ENCODE peak calls at places on chromosomes 7 and 10, in six cellular contexts. A is testis, C is transverse colon, Y is A549, L is prostate gland, W is IMR-90. V is an unnamed sample. For H3K4me1, the result is how much of the 10 kb centered on the place peaks cover.

GRCh38 chr7:157627033-157627432 is 290.2 kb downstream of the DNAJB6 start:
- DNase-seq in C (no peak), W (no peak), L (no peak), A (no peak), Y (no peak), V (no peak)

GRCh38 chr7:137130751-137131158 is 212.8 kb downstream of the PTN start:
- DNase-seq in W (peak), Y (no peak), C (no peak), L (no peak), A (no peak), V (no peak)

GRCh38 chr7:38232475-38233366 is 40.7 kb downstream of the TARP start:
- DNase-seq in L (no peak), W (peak), Y (no peak), C (peak), A (no peak), V (peak)

GRCh38 chr10:88851706-88852105 is at the start of gene ANKRD22:
- DNase-seq in C (peak), A (no peak), L (peak), Y (peak), W (peak), V (no peak)

GRCh38 chr7:157662110-157662791 is 325.4 kb downstream of the DNAJB6 start:
- DNase-seq in W (no peak), C (no peak), L (peak), Y (no peak), A (no peak), V (no peak)

GRCh38 chr10:75956624-75957023 is 525.2 kb downstream of the LRMDA start:
- DNase-seq in C (no peak), Y (peak), L (no peak), A (no peak), W (peak), V (no peak)

GRCh38 chr7:115906690-115907089 is 123.9 kb downstream of the TFEC start:
- DNase-seq in C (no peak), W (no peak), A (no peak), Y (no peak), L (no peak), V (no peak)

GRCh38 chr10:5466451-5466996 is 32.8 kb downstream of the CALML5 start:
- DNase-seq in A (peak), Y (no peak), W (peak), L (peak), C (peak), V (peak)

GRCh38 chr7:79988642-79989041 is 146.0 kb upstream of the GNAI1 start:
- DNase-seq in A (no peak), L (no peak), Y (no peak), W (peak), C (no peak), V (no peak)

GRCh38 chr10:35416628-35417625 is 80.6 kb downstream of the CCNY start:
- DNase-seq in A (no peak), W (peak), Y (no peak), L (no peak), C (no peak), V (no peak)

GRCh38 chr7:141012696-141013344 is 1.9 kb downstream of the MRPS33 start:
- DNase-seq in A (no peak), W (peak), L (no peak), C (no peak), Y (no peak), V (no peak)

GRCh38 chr10:42979730-42980467 is 97.0 kb upstream of the RET start:
- DNase-seq in L (no peak), Y (no peak), A (no peak), W (no peak), C (no peak), V (no peak)

GRCh38 chr7:21497072-21497471 is 45.8 kb upstream of the DNAH11 start:
- DNase-seq in Y (no peak), W (peak), C (no peak), A (no peak), L (no peak), V (peak)

GRCh38 chr10:68625316-68625921 is 65.3 kb downstream of the TET1 start:
- DNase-seq in W (no peak), L (no peak), Y (no peak), A (no peak), C (no peak), V (no peak)

GRCh38 chr10:129765664-129766550 is 198.2 kb downstream of the EBF3 start:
- DNase-seq in L (no peak), C (peak), A (peak), W (no peak), Y (no peak), V (no peak)

GRCh38 chr10:86598151-86598550 is 56.2 kb upstream of the OPN4 start:
- DNase-seq in Y (no peak), W (peak), L (no peak), C (no peak), A (no peak), V (no peak)

GRCh38 chr10:43315535-43316245 is 48.8 kb upstream of the RASGEF1A start:
- DNase-seq in L (no peak), C (peak), Y (no peak), A (no peak), W (no peak), V (no peak)

GRCh38 chr10:127576751-127577161 is 27.6 kb downstream of the NPS start:
- DNase-seq in W (no peak), Y (no peak), A (peak), C (no peak), L (no peak), V (no peak)

GRCh38 chr10:80057171-80057570 is 21.3 kb upstream of the TMEM254 start:
- DNase-seq in Y (no peak), L (no peak), C (peak), A (no peak), W (no peak), V (no peak)

GRCh38 chr7:18177815-18178660 is 150.4 kb upstream of the PRPS1L1 start:
- DNase-seq in L (no peak), W (no peak), A (no peak), C (no peak), Y (peak), V (no peak)

GRCh38 chr10:88499569-88500470 is 83.3 kb downstream of the RNLS start:
- DNase-seq in Y (no peak), L (no peak), C (no peak), A (no peak), W (peak), V (no peak)

GRCh38 chr7:151808296-151809155 is 68.4 kb downstream of the PRKAG2 start:
- DNase-seq in W (no peak), Y (peak), L (no peak), C (no peak), A (no peak), V (no peak)

GRCh38 chr10:59606551-59606961 is 103.1 kb downstream of the SLC16A9 start:
- DNase-seq in C (no peak), L (no peak), A (no peak), W (peak), Y (no peak), V (no peak)

GRCh38 chr10:73940634-73941221 is 29.8 kb downstream of the PLAU start:
- DNase-seq in C (peak), A (peak), W (peak), L (peak), Y (peak), V (peak)

GRCh38 chr7:71770269-71770907 is 638.4 kb downstream of the GALNT17 start:
- DNase-seq in C (no peak), W (no peak), Y (no peak), L (no peak), A (no peak), V (peak)

GRCh38 chr10:119728172-119728800 is 2.4 kb downstream of the INPP5F start:
- DNase-seq in C (no peak), L (no peak), W (no peak), A (no peak), Y (no peak), V (no peak)
- TF ChIP-seq POLR2A in C (no peak), L (no peak), W (no peak), A (no peak), Y (no peak), V (no peak)

GRCh38 chr10:123147635-123148413 is at the start of gene HMX2:
- DNase-seq in W (no peak), C (no peak), Y (no peak), L (no peak), A (no peak), V (no peak)

GRCh38 chr10:123149568-123150228 is 1.8 kb downstream of the HMX2 start:
- DNase-seq in Y (no peak), A (peak), C (no peak), L (no peak), W (peak), V (peak)

GRCh38 chr10:123149162-123149567 is 1.2 kb downstream of the HMX2 start:
- DNase-seq in A (no peak), L (no peak), W (no peak), C (no peak), Y (no peak), V (no peak)

GRCh38 chr10:123146892-123147634 is 873 bp upstream of the HMX2 start:
- DNase-seq in Y (no peak), C (no peak), L (no peak), A (no peak), W (no peak), V (no peak)

DNA sequence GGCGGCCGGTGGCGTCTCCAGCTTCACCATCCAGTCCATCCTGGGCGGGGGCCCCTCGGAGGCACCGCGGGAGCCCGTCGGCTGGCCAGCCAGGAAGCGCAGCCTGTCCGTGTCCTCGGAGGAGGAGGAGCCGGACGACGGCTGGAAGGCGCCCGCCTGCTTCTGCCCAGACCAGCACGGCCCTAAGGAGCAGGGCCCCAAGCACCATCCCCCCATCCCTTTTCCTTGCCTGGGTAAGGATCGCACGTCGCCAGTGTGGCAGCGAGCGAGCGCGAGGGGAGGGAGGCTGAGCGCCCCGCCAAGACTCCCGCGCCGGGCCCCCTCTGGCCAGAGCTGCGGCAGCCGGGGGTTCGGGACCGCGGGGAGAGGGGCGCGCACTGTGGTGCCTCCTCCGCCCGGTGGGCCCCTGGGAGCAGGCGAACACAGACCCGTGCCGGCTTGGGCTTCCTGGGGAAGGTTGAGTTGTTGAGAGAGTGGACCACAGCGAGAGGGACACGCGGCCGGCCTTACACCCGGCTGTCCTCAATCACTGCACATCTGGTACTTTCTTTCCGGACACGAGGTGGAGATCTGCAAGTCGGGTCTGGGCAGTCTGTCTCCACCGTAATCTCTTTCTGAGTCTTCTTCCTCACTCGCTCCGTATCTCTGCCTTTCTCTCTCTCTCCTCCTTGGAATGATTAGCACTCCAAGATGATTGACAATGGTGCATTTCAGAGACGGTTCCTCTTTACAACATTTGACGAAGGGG is 652 bp downstream of the HMX2 start:
- DNase-seq in L (no peak), A (no peak), Y (no peak), W (no peak), C (no peak), V (no peak)
- H3K4me1 ChIP-seq in L (under half), A (under half), Y (under half), W (under half), C (under half), V (under half)

GRCh38 chr10:84156009-84156408 is 16.7 kb downstream of the GHITM start:
- DNase-seq in Y (no peak), W (no peak), C (no peak), A (no peak), L (no peak), V (no peak)
- TF ChIP-seq POLR2A in Y (no peak), W (no peak), C (no peak), A (no peak), L (no peak), V (no peak)

DNA sequence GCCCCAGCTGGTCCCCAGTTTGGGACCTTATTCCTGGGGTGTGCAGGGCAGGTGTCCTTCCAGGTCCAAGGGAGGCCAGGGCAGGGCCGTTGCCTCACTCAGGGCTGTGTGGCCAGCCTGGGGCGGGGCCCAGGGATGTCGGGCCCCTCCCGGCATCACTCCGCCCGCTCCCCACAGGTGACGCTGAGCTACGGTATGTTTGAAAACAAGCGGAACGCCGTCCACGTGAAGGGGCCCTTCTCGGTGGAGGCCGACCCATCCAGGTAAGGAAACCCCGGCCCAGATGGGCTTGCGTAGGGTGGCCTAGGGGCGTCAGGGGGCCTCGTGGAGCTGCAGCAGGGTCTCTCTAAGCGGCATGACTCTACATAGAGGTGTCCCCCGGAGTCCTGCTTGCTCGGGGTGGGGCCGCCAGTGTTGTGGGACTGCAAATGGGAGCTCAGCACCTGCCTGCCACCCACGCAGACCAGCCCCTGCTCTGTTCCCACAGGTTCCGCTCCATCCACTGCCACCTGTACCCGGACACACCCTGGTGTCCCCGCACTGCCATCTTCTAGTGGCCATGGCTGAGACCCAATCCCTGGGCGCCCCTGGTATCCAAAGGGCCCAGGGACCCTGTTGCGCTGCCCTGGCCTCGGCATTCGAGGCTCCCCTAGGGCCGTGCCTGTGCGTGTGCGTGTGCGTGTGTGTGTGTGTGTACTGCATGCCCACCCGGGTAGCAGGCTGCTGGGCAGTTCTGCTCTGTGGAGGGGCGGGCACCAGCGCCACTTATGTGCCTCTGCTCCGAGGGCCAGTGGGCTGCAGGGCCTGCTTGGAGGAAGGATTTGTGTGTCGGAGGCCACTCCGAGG is 7.3 kb downstream of the LFNG start:
- DNase-seq in A (no peak), L (no peak), C (peak), Y (no peak), W (no peak), V (no peak)
- H3K4me1 ChIP-seq in A (under half), L (half or more), C (half or more), Y (half or more), W (under half), V (under half)

DNA sequence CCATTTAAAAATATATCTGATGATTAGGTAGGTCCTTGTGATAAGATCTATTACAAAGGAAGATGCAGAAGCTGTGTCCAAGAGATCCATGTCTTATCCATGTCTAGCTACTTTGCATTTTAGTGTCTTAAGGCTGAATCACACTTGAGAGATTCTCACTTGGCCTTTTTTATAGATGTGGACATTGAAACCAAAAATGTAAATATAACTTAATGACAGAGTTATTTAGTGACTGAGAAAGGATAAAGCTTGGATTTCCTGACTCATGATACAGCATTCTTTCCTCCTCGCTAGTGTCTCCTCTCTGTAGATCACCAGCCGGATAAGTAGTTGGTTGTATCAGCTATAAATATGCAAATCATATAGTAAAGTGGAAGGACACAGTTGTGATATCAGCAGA is 23.3 kb downstream of the INHBA start:
- DNase-seq in W (peak), L (no peak), A (no peak), Y (no peak), C (no peak), V (no peak)
- TF ChIP-seq POLR2A in W (no peak), L (no peak), A (no peak), Y (no peak), C (no peak), V (no peak)